ENCODE peak calls at places on chromosomes 6 and 20, in nine cellular contexts. Z is choroid plexus epithelial cell, U is OCI-LY7, C is left lung, S is brain microvascular endothelial cell, R is foreskin fibroblast, Y is DND-41, D is IMR-90, X is A549. T is an unnamed sample.

GRCh38 chr6:32167761-32168262 is 3.4 kb downstream of the EGFL8 start:
- DNase-seq in Z (no peak), U (no peak), C (peak), S (no peak), R (no peak), Y (no peak), D (no peak), X (no peak), T (no peak)

GRCh38 chr6:157158897-157159296 is 164.4 kb downstream of the TMEM242 start:
- DNase-seq in Z (no peak), U (no peak), C (no peak), S (no peak), R (no peak), Y (no peak), D (no peak), X (no peak), T (no peak)

GRCh38 chr20:62461157-62461556 is 14.6 kb downstream of the GATA5 start:
- DNase-seq in Z (no peak), U (no peak), C (no peak), S (no peak), R (no peak), Y (no peak), D (no peak), X (no peak), T (no peak)

GRCh38 chr6:169145991-169146501 is 107.6 kb downstream of the THBS2 start:
- DNase-seq in Z (peak), U (no peak), C (no peak), S (no peak), R (no peak), Y (no peak), D (peak), X (no peak), T (no peak)

GRCh38 chr20:33444797-33445560 is 1.4 kb upstream of the SNTA1 start:
- DNase-seq in Z (peak), U (peak), C (no peak), S (no peak), R (no peak), Y (peak), D (no peak), X (peak), T (peak)

GRCh38 chr20:46213946-46214830 is 94.1 kb downstream of the CDH22 start:
- DNase-seq in Z (no peak), U (no peak), C (no peak), S (no peak), R (no peak), Y (no peak), D (no peak), X (no peak), T (no peak)

GRCh38 chr6:1609662-1610496 is at the start of gene FOXC1:
- DNase-seq in Z (peak), U (no peak), C (peak), S (peak), R (peak), Y (no peak), D (peak), X (peak), T (peak)

GRCh38 chr6:24931296-24931695 is 4.5 kb downstream of the RIPOR2 start:
- DNase-seq in Z (peak), U (no peak), C (no peak), S (no peak), R (no peak), Y (no peak), D (peak), X (no peak), T (no peak)

GRCh38 chr6:32195902-32196681 is 3.6 kb upstream of the GPSM3 start:
- DNase-seq in Z (peak), U (peak), C (peak), S (peak), R (peak), Y (peak), D (peak), X (peak), T (peak)

GRCh38 chr20:2289475-2289874 is 6.3 kb upstream of the TGM3 start:
- DNase-seq in Z (no peak), U (no peak), C (no peak), S (no peak), R (no peak), Y (no peak), D (no peak), X (no peak), T (peak)

GRCh38 chr6:78598966-78599365 is 268.4 kb upstream of the IRAK1BP1 start:
- DNase-seq in Z (peak), U (no peak), C (no peak), S (peak), R (peak), Y (no peak), D (peak), X (peak), T (no peak)

GRCh38 chr20:48819089-48819488 is 8.7 kb downstream of the PREX1 start:
- DNase-seq in Z (no peak), U (no peak), C (no peak), S (no peak), R (no peak), Y (no peak), D (no peak), X (no peak), T (no peak)

GRCh38 chr6:71558974-71559373 is 270.4 kb downstream of the OGFRL1 start:
- DNase-seq in Z (no peak), U (no peak), C (no peak), S (no peak), R (no peak), Y (no peak), D (no peak), X (no peak), T (no peak)

GRCh38 chr20:60116128-60116909 is 158.1 kb downstream of the CDH26 start:
- DNase-seq in Z (no peak), U (no peak), C (no peak), S (no peak), R (no peak), Y (no peak), D (no peak), X (peak), T (no peak)

GRCh38 chr6:163354779-163355431 is 59.6 kb upstream of the QKI start:
- DNase-seq in Z (no peak), U (no peak), C (no peak), S (peak), R (peak), Y (no peak), D (peak), X (no peak), T (no peak)

GRCh38 chr6:42911171-42912021 is 4.5 kb upstream of the PTCRA start:
- DNase-seq in Z (peak), U (no peak), C (no peak), S (no peak), R (no peak), Y (no peak), D (no peak), X (no peak), T (no peak)

GRCh38 chr6:14117158-14118090 is at the start of gene CD83:
- DNase-seq in Z (peak), U (peak), C (peak), S (peak), R (peak), Y (peak), D (peak), X (peak), T (peak)

GRCh38 chr6:10542135-10542689 is 21.1 kb downstream of the GCNT2 start:
- DNase-seq in Z (no peak), U (no peak), C (no peak), S (no peak), R (no peak), Y (no peak), D (no peak), X (no peak), T (no peak)

GRCh38 chr6:50853924-50854323 is 35.3 kb downstream of the TFAP2B start:
- DNase-seq in Z (no peak), U (no peak), C (no peak), S (no peak), R (no peak), Y (no peak), D (no peak), X (no peak), T (no peak)

GRCh38 chr6:161246725-161247124 is 27.1 kb downstream of the AGPAT4 start:
- DNase-seq in Z (no peak), U (no peak), C (no peak), S (no peak), R (no peak), Y (no peak), D (peak), X (no peak), T (no peak)

GRCh38 chr6:108793449-108794134 is 54.6 kb upstream of the ARMC2 start:
- DNase-seq in Z (no peak), U (no peak), C (no peak), S (no peak), R (no peak), Y (no peak), D (no peak), X (peak), T (no peak)

GRCh38 chr6:89073840-89074239 is 6.7 kb upstream of the PNRC1 start:
- DNase-seq in Z (no peak), U (no peak), C (no peak), S (no peak), R (no peak), Y (no peak), D (no peak), X (no peak), T (no peak)

GRCh38 chr6:147548930-147549475 is 40.5 kb downstream of the SAMD5 start:
- DNase-seq in Z (no peak), U (no peak), C (no peak), S (no peak), R (no peak), Y (no peak), D (no peak), X (no peak), T (no peak)

GRCh38 chr6:107114872-107115694 is at the start of gene BEND3:
- DNase-seq in Z (peak), U (peak), C (peak), S (no peak), R (no peak), Y (peak), D (no peak), X (peak), T (peak)

GRCh38 chr6:107115695-107116327 is 496 bp upstream of the BEND3 start:
- DNase-seq in Z (peak), U (no peak), C (peak), S (peak), R (peak), Y (peak), D (no peak), X (peak), T (peak)

GRCh38 chr6:107118976-107119375 is 3.7 kb upstream of the BEND3 start:
- DNase-seq in Z (peak), U (peak), C (no peak), S (no peak), R (no peak), Y (peak), D (no peak), X (no peak), T (peak)

GRCh38 chr6:107116328-107116892 is 1.1 kb upstream of the BEND3 start:
- DNase-seq in Z (peak), U (peak), C (no peak), S (peak), R (no peak), Y (peak), D (no peak), X (peak), T (peak)

GRCh38 chr6:107116923-107117417 is 1.7 kb upstream of the BEND3 start:
- DNase-seq in Z (no peak), U (no peak), C (no peak), S (no peak), R (no peak), Y (no peak), D (no peak), X (no peak), T (no peak)
- H3K4me3 ChIP-seq in Z (no peak), U (peak), C (no peak), S (no peak), R (no peak), Y (no peak), D (no peak), X (no peak), T (no peak)

DNA sequence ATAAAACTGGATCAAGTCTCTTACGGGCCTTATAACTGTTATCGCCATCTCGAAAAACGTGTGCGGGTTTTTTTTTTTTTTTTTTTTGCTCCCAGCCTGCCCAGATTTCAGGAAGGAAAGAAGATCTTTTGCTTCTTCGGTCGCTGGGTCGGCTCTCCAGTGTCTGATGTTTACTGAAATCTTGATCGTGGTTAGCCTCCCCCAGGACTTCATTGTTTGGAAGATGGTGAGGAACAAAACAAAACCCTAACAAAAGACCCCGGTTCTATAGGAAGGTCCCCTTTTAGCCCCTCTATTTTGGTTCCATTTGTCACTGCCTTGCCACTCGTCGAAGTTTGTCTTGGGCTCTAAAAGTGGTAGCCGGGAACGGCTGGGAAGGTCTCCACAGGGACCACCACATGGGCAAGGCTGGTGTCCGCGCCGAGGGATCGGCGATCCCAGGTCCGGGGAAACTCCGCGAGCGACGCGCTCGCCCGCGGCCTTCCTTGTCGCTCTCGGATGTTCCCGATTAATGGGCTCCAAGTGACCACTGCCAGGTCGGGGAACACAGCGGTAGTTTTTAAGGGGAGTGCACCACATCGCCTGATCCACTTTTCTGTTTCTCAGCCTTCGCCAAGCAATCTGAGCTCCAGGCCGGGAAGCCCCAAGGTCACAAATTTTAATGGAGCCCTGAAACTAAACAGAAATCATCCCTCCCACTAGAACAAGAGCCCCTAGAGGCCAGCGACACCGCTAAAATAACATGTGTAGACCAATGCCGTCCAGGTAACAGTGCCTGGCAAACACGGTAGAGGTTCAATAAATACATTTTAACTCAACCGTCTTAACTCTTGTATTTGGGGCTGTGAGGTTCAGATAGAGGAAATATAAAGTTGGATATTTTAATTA is 27.0 kb downstream of the TRIM27 start:
- DNase-seq in Z (peak), U (peak), C (peak), S (peak), R (no peak), Y (peak), D (peak), X (peak), T (peak)
- TF ChIP-seq CTCF in Z (peak), U (peak), C (no peak), S (peak), R (peak), Y (peak), D (no peak), X (peak), T (peak)

GRCh38 chr6:136669299-136669699 is 119.1 kb upstream of the MAP7 start:
- DNase-seq in Z (peak), U (no peak), C (no peak), S (peak), R (peak), Y (no peak), D (peak), X (no peak), T (no peak)
- H3K4me3 ChIP-seq in Z (no peak), U (no peak), C (no peak), S (no peak), R (no peak), Y (no peak), D (no peak), X (no peak), T (no peak)

GRCh38 chr20:50977066-50978045 is 18.7 kb downstream of the MOCS3 start:
- DNase-seq in Z (no peak), U (no peak), C (no peak), S (no peak), R (no peak), Y (no peak), D (no peak), X (no peak), T (no peak)

GRCh38 chr20:50982372-50982771 is 23.8 kb downstream of the MOCS3 start:
- DNase-seq in Z (peak), U (no peak), C (no peak), S (peak), R (peak), Y (no peak), D (peak), X (peak), T (no peak)

GRCh38 chr20:50980071-50980681 is 21.6 kb downstream of the MOCS3 start:
- DNase-seq in Z (peak), U (no peak), C (no peak), S (peak), R (peak), Y (no peak), D (peak), X (peak), T (no peak)

GRCh38 chr20:50980851-50981713 is 22.5 kb downstream of the MOCS3 start:
- DNase-seq in Z (peak), U (peak), C (no peak), S (peak), R (peak), Y (peak), D (peak), X (peak), T (peak)

DNA sequence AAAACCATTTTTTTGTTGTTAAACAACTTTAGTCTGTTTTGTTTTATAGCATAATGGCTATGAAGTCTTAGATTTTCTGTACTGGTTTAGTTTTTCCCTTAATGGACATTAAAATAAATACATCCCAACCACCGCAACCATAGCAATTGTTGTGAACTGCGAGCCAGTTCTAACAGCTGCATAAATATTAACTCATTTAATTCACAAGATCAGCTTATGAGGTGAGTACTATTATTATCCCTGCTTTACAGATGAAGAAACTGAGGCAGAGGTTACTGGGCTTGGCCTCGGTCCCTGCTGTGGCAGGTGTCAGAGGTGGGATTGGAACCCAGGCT is 23.1 kb downstream of the MOCS3 start:
- DNase-seq in Z (no peak), U (no peak), C (no peak), S (no peak), R (no peak), Y (no peak), D (no peak), X (no peak), T (no peak)
- TF ChIP-seq CTCF in Z (no peak), U (peak), C (no peak), S (no peak), R (no peak), Y (no peak), D (no peak), X (peak), T (no peak)